ENCODE peak calls at places on chromosomes 11 and 22, in four cellular contexts. M is HL-60, T is GM12878, R is K562. K is an unnamed sample.

GRCh38 chr11:16956538-16957153 is 57.6 kb downstream of the PLEKHA7 start:
- DNase-seq in M (no peak), T (no peak), R (no peak), K (no peak)

GRCh38 chr22:17847360-17848078 is 73.2 kb upstream of the BID start:
- DNase-seq in M (no peak), T (no peak), R (peak; percentile 69), K (no peak)

GRCh38 chr11:70543611-70544010 is 145.3 kb downstream of the CTTN start:
- DNase-seq in M (no peak), T (no peak), R (no peak), K (no peak)

GRCh38 chr11:46389450-46390330 is 1.9 kb downstream of the CHRM4 start:
- DNase-seq in M (peak; percentile 71), T (no peak), R (peak; percentile 80), K (peak; percentile 89)

GRCh38 chr22:49487950-49488349 is 339.7 kb downstream of the BRD1 start:
- DNase-seq in M (no peak), T (no peak), R (no peak), K (no peak)

GRCh38 chr11:128738942-128739341 is 45.1 kb downstream of the FLI1 start:
- DNase-seq in M (peak; percentile 88), T (no peak), R (no peak), K (no peak)

GRCh38 chr11:107545101-107545514 is 20.4 kb downstream of the ALKBH8 start:
- DNase-seq in M (no peak), T (no peak), R (no peak), K (no peak)

GRCh38 chr11:67269401-67270255 is 3.4 kb downstream of the GRK2 start:
- DNase-seq in M (peak; percentile 70), T (no peak), R (no peak), K (no peak)

GRCh38 chr11:69280994-69281393 is 13.0 kb upstream of the MYEOV start:
- DNase-seq in M (no peak), T (no peak), R (no peak), K (no peak)

GRCh38 chr11:101369835-101370234 is 214.0 kb downstream of the TRPC6 start:
- DNase-seq in M (no peak), T (no peak), R (no peak), K (no peak)

GRCh38 chr22:22113701-22114100 is 130.9 kb upstream of the VPREB1 start:
- DNase-seq in M (no peak), T (no peak), R (no peak), K (no peak)

GRCh38 chr11:103619480-103619879 is 417.0 kb upstream of the DDI1 start:
- DNase-seq in M (no peak), T (no peak), R (no peak), K (no peak)

GRCh38 chr11:116263770-116264169 is 509.0 kb downstream of the BUD13 start:
- DNase-seq in M (no peak), T (no peak), R (no peak), K (no peak)

GRCh38 chr11:125564357-125564756 is 4.9 kb upstream of the EI24 start:
- DNase-seq in M (no peak), T (no peak), R (no peak), K (no peak)

GRCh38 chr11:128018692-128019091 is 568.7 kb downstream of the ETS1 start:
- DNase-seq in M (no peak), T (no peak), R (no peak), K (no peak)

GRCh38 chr11:20342347-20343279 is 20.9 kb upstream of the HTATIP2 start:
- DNase-seq in M (no peak), T (no peak), R (peak; percentile 71), K (no peak)

GRCh38 chr11:11978792-11979486 is 29.5 kb downstream of the DKK3 start:
- DNase-seq in M (no peak), T (no peak), R (peak; percentile 13), K (no peak)

GRCh38 chr11:3709977-3710376 is 38.8 kb upstream of the CHRNA10 start:
- DNase-seq in M (no peak), T (no peak), R (no peak), K (no peak)

GRCh38 chr11:102592634-102593581 is 32.2 kb downstream of the MMP20 start:
- DNase-seq in M (no peak), T (no peak), R (peak; percentile 27), K (no peak)

GRCh38 chr11:35367491-35367890 is 51.9 kb downstream of the SLC1A2 start:
- DNase-seq in M (no peak), T (no peak), R (no peak), K (no peak)

GRCh38 chr11:105878510-105878909 is 143.5 kb downstream of the MSANTD4 start:
- DNase-seq in M (no peak), T (no peak), R (no peak), K (no peak)

GRCh38 chr11:9834281-9834680 is 170.4 kb downstream of the SWAP70 start:
- DNase-seq in M (no peak), T (no peak), R (no peak), K (no peak)

GRCh38 chr11:45885274-45885920 is at the start of gene MAPK8IP1:
- DNase-seq in M (no peak), T (no peak), R (peak; percentile 73), K (peak; percentile 86)

GRCh38 chr22:37549704-37550059 is 10.6 kb upstream of the CDC42EP1 start:
- DNase-seq in M (no peak), T (no peak), R (no peak), K (no peak)

GRCh38 chr11:27497284-27497866 is 9.2 kb downstream of the LIN7C start:
- DNase-seq in M (no peak), T (no peak), R (peak; percentile 30), K (no peak)

GRCh38 chr11:62324738-62325556 is 12.3 kb upstream of the ASRGL1 start:
- DNase-seq in M (peak; percentile 95), T (no peak), R (peak; percentile 85), K (peak; percentile 68)
- TF ChIP-seq SPI1 in M (no peak), T (no peak), R (no peak), K (no peak)

DNA sequence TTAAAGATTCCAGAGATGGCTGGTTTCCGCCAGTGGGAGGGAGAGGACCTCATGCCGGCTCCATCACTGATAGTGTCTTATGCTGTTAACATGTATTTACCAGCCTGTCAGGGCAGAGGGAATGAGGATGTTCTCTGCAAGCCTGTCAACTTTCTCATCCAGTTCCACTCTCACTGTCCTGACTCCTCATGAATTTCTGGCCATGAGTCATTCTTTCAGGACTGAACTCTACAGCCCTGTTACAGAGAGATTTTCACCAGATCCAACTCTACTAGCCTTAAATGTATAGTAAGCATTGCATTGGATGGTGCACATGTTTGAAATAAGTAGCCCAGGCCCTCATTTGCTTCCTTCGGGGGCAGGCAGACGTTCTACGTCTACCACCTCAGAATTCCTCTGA is 387.7 kb downstream of the TMEM135 start:
- DNase-seq in M (no peak), T (no peak), R (no peak), K (no peak)
- TF ChIP-seq SPI1 in M (no peak), T (no peak), R (no peak), K (no peak)

GRCh38 chr22:38751422-38752346 is 4.1 kb downstream of the SUN2 start:
- DNase-seq in M (peak; percentile 93), T (peak; percentile 65), R (no peak), K (peak; percentile 81)
- TF ChIP-seq SPI1 in M (peak; percentile 94), T (peak; percentile 93), R (peak; percentile 40), K (peak; percentile 97)

DNA sequence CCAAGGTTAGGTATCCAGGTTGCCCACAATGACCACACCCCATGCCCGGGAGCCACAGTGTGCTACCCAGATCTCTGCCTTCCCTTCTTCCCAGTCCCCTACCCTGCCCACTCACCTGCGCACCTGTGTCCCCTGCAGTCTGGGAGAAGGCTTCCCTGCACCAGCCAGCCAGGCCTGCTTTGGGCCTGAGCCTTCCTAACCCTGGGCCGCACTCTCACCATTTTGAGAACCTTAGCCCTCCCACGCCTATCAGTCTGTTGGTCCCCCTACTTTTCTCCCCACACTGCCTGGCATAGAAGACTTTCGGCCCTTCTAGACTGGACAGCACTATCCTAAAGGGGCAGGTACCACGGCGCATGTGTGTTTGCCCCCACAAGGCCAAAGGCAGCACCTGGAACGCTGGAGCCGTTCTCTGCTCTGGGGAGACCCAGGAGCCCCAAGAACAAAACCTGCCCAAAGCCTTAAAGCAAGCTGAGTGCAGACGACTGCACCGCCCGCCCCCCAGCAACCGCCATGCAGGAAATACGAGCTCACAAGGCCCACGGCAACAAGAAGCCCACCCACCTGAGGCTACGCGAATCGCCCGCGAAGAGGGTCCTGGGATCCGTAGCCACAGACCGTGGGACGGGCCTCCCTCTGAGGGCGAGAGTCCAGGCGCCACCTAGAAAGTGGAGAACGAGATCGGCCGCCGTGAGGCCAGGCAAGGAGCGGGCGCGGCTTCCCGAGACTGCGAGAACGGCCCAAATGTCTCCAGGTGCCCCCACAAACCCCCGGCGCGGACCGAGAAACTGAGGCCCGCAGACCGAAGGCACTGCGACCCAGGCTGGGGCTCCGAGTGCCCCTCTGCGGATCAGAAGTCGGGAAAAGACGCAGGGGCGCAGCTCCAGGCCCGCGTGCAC is 546 bp downstream of the GNB1L start:
- DNase-seq in M (no peak), T (no peak), R (peak; percentile 44), K (no peak)
- TF ChIP-seq SPI1 in M (no peak), T (no peak), R (no peak), K (no peak)

GRCh38 chr22:35971418-35972119 is 57.1 kb downstream of the RBFOX2 start:
- DNase-seq in M (no peak), T (no peak), R (no peak), K (no peak)

GRCh38 chr22:35966314-35967045 is 62.1 kb downstream of the RBFOX2 start:
- DNase-seq in M (no peak), T (no peak), R (no peak), K (no peak)

GRCh38 chr22:35963237-35963810 is 65.3 kb downstream of the RBFOX2 start:
- DNase-seq in M (no peak), T (no peak), R (no peak), K (no peak)

GRCh38 chr22:35970601-35971417 is 57.8 kb downstream of the RBFOX2 start:
- DNase-seq in M (no peak), T (no peak), R (no peak), K (no peak)

DNA sequence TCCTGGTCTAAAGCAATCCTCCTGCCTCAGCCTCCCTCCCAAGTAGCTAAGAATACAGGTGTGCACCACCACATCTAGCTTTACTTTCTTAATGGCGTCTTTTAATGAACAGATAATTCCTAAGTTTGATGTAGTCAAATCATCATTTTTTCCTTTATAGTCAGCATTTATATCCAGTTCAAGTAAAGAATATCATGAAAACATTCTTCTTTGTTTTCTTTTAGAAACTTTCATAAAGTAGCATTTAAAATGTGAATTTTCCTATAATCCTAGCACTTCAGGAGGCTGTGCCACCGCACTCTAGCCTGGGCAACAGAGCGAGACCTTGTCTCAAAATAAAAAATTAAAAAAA is 61.6 kb downstream of the RBFOX2 start:
- DNase-seq in M (no peak), T (no peak), R (no peak), K (no peak)
- TF ChIP-seq SPI1 in M (no peak), T (no peak), R (no peak), K (no peak)